ENCODE peak calls at places on chromosomes 1 and 21, in eight cellular contexts. G is left lung, D is cardiac muscle cell, O is uterus, X is right cardiac atrium, W is Panc1, N is left ventricle myocardium inferior, V is mesendoderm. L is an unnamed sample.

GRCh38 chr21:37270576-37271365 is 3.6 kb upstream of the VPS26C start:
- DNase-seq in X (no peak), N (no peak), G (no peak), D (no peak), V (peak), W (no peak), O (no peak), L (no peak)

GRCh38 chr1:75502776-75503175 is 108.1 kb downstream of the SLC44A5 start:
- DNase-seq in V (no peak), W (no peak), O (no peak), G (no peak), N (no peak), X (no peak), D (no peak), L (no peak)

GRCh38 chr1:4801192-4801924 is 146.9 kb downstream of the AJAP1 start:
- DNase-seq in N (peak), X (peak), D (no peak), V (no peak), W (no peak), O (peak), G (peak), L (no peak)

GRCh38 chr21:28358702-28359101 is 634.0 kb downstream of the LTN1 start:
- DNase-seq in V (no peak), N (no peak), G (no peak), W (no peak), O (no peak), D (no peak), X (no peak), L (no peak)

GRCh38 chr1:146012703-146013565 is 8.6 kb downstream of the HJV start:
- DNase-seq in D (peak), X (no peak), O (no peak), N (no peak), W (peak), V (peak), G (no peak), L (no peak)

GRCh38 chr1:12407962-12408288 is 178.1 kb downstream of the VPS13D start:
- DNase-seq in X (no peak), G (no peak), D (no peak), N (no peak), W (no peak), V (no peak), O (no peak), L (no peak)

GRCh38 chr1:33237579-33237978 is 18.7 kb upstream of the ZNF362 start:
- DNase-seq in G (no peak), N (no peak), D (no peak), W (no peak), O (no peak), V (no peak), X (no peak), L (no peak)

GRCh38 chr1:233005703-233006102 is 55.3 kb downstream of the NTPCR start:
- DNase-seq in G (no peak), X (no peak), D (no peak), V (no peak), W (no peak), O (peak), N (no peak), L (no peak)

GRCh38 chr21:42027085-42027803 is 17.1 kb upstream of the ZBTB21 start:
- DNase-seq in N (no peak), X (no peak), D (no peak), W (no peak), O (no peak), V (no peak), G (no peak), L (no peak)

GRCh38 chr1:29033829-29034466 is 89.8 kb downstream of the TMEM200B start:
- DNase-seq in G (no peak), W (peak), D (peak), N (no peak), V (peak), X (no peak), O (no peak), L (no peak)

GRCh38 chr1:234433563-234434285 is 45.3 kb downstream of the TARBP1 start:
- DNase-seq in O (no peak), X (no peak), D (no peak), V (no peak), G (no peak), W (no peak), N (no peak), L (no peak)

GRCh38 chr1:225845633-225846259 is 35.8 kb downstream of the EPHX1 start:
- DNase-seq in X (peak), G (peak), W (peak), D (peak), V (peak), O (peak), N (peak), L (peak)

GRCh38 chr1:89759036-89759435 is 61.8 kb upstream of the LRRC8D start:
- DNase-seq in D (no peak), N (no peak), V (no peak), G (no peak), O (no peak), W (no peak), X (no peak), L (no peak)

GRCh38 chr1:2314297-2314802 is 77.0 kb downstream of the MORN1 start:
- DNase-seq in N (peak), V (peak), O (peak), D (peak), X (peak), G (no peak), W (no peak), L (peak)

GRCh38 chr1:92956254-92956653 is 5.0 kb downstream of the DIPK1A start:
- DNase-seq in V (no peak), O (no peak), N (no peak), X (no peak), G (no peak), D (no peak), W (no peak), L (no peak)
- H3K4me3 ChIP-seq in V (no peak), O (no peak), N (no peak), X (no peak), G (no peak), D (no peak), W (no peak), L (no peak)

GRCh38 chr1:91557826-91558225 is 57.2 kb downstream of the CDC7 start:
- DNase-seq in G (no peak), D (no peak), V (no peak), W (no peak), O (no peak), X (no peak), N (no peak), L (no peak)

GRCh38 chr1:91556556-91556955 is 55.9 kb downstream of the CDC7 start:
- DNase-seq in O (no peak), N (no peak), W (no peak), D (no peak), G (no peak), X (no peak), V (no peak), L (no peak)

GRCh38 chr1:91557039-91557690 is 56.5 kb downstream of the CDC7 start:
- DNase-seq in O (no peak), W (no peak), X (no peak), D (no peak), V (no peak), N (no peak), G (no peak), L (no peak)

GRCh38 chr1:91559838-91560514 is 59.3 kb downstream of the CDC7 start:
- DNase-seq in D (no peak), V (no peak), G (no peak), X (no peak), O (no peak), W (no peak), N (no peak), L (no peak)

DNA sequence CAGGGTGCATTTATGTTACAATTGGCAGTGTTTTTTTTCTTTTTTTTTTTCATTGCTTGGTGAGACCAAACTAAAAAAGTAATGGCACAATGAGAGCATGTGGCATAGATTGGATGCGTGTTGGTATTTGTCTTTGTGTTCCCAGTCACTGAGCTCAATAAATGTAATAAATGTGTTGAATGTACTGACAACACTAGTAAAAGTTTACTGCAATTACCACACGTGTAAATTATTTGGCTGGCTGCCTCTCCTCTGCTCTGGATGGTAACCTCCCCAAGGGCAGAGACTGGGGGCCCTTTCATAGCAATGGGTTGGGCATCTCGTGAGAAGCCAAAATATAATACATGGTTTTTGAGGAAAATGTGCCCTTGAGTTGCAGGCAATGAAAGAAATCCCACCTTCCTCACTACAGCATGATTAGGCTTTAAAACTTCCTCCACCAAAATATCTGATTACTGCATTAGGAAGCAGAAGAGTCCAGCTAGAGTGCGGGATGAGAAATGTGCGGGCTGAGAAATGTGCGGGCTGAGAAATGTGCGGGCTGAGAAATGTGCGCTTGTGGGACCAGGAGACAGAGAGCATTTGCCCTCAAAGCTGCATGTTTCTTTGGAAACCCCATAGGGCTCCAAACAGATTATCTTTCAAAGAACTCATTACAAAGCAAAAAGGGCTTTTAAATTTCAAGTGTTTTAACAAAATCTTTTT is 58.5 kb downstream of the CDC7 start:
- DNase-seq in G (no peak), O (no peak), V (no peak), D (no peak), W (no peak), X (no peak), N (no peak), L (no peak)
- H3K27ac ChIP-seq in G (no peak), O (peak), V (no peak), D (no peak), W (no peak), X (no peak), N (no peak), L (no peak)

GRCh38 chr1:108817811-108818210 is 39.1 kb downstream of the AKNAD1 start:
- DNase-seq in V (peak), N (no peak), O (no peak), G (no peak), D (no peak), X (no peak), W (no peak), L (no peak)
- H3K4me3 ChIP-seq in V (no peak), N (no peak), O (no peak), G (no peak), D (no peak), X (no peak), W (no peak), L (no peak)

GRCh38 chr1:223724376-223724775 is 12.0 kb downstream of the CAPN2 start:
- DNase-seq in W (no peak), O (no peak), X (no peak), D (no peak), V (no peak), N (no peak), G (no peak), L (no peak)

GRCh38 chr1:223723351-223723904 is 11.1 kb downstream of the CAPN2 start:
- DNase-seq in D (no peak), N (no peak), O (no peak), X (no peak), G (no peak), V (no peak), W (no peak), L (no peak)

GRCh38 chr1:223720987-223721591 is 8.8 kb downstream of the CAPN2 start:
- DNase-seq in V (no peak), D (no peak), O (no peak), G (peak), X (no peak), W (no peak), N (no peak), L (no peak)

GRCh38 chr1:223718850-223719249 is 6.5 kb downstream of the CAPN2 start:
- DNase-seq in V (peak), D (no peak), N (no peak), W (no peak), O (no peak), X (no peak), G (no peak), L (no peak)

GRCh38 chr1:223721658-223722606 is 9.6 kb downstream of the CAPN2 start:
- DNase-seq in W (no peak), G (no peak), N (no peak), D (no peak), X (no peak), V (no peak), O (no peak), L (no peak)
- H3K27ac ChIP-seq in W (no peak), G (peak), N (peak), D (no peak), X (no peak), V (no peak), O (peak), L (peak)

GRCh38 chr1:157137773-157138219 is 399 bp downstream of the ETV3 start:
- DNase-seq in V (no peak), G (no peak), N (no peak), D (no peak), O (no peak), W (no peak), X (no peak), L (no peak)

GRCh38 chr1:157135070-157135469 is 3.1 kb downstream of the ETV3 start:
- DNase-seq in O (no peak), G (no peak), N (no peak), X (no peak), D (no peak), V (no peak), W (no peak), L (no peak)

GRCh38 chr1:157137051-157137772 is 983 bp downstream of the ETV3 start:
- DNase-seq in N (no peak), D (peak), W (no peak), G (no peak), X (no peak), V (peak), O (no peak), L (no peak)

GRCh38 chr1:157135646-157136045 is 2.5 kb downstream of the ETV3 start:
- DNase-seq in W (no peak), X (no peak), D (peak), V (no peak), G (no peak), N (no peak), O (no peak), L (no peak)

GRCh38 chr1:157136133-157136532 is 2.1 kb downstream of the ETV3 start:
- DNase-seq in O (no peak), D (no peak), W (no peak), N (no peak), V (peak), X (no peak), G (no peak), L (no peak)
- H3K4me3 ChIP-seq in O (no peak), D (no peak), W (no peak), N (no peak), V (no peak), X (no peak), G (no peak), L (peak)